ENCODE peak calls at places on chromosomes 7 and 10, in four cellular contexts. Y is K562, A is HepG2, S is GM12878. L is an unnamed sample.

GRCh38 chr10:125982256-125982948 is 86.0 kb downstream of the FANK1 start:
- DNase-seq in Y (peak), A (peak), S (peak), L (peak)

GRCh38 chr10:7405637-7406036 is 5.2 kb downstream of the SFMBT2 start:
- DNase-seq in Y (peak), A (no peak), S (no peak), L (no peak)

GRCh38 chr7:155985518-155986427 is 173.5 kb upstream of the SHH start:
- DNase-seq in Y (no peak), A (no peak), S (no peak), L (no peak)

GRCh38 chr10:72062341-72062740 is 26.0 kb downstream of the SPOCK2 start:
- DNase-seq in Y (no peak), A (no peak), S (no peak), L (no peak)

GRCh38 chr7:139086454-139086853 is 23.1 kb downstream of the ZC3HAV1 start:
- DNase-seq in Y (no peak), A (no peak), S (no peak), L (no peak)

GRCh38 chr7:149104214-149104613 is 13.7 kb upstream of the ZNF786 start:
- DNase-seq in Y (no peak), A (no peak), S (no peak), L (no peak)

GRCh38 chr7:36526720-36527548 is 137.3 kb downstream of the ANLN start:
- DNase-seq in Y (peak), A (no peak), S (peak), L (no peak)

GRCh38 chr7:106022193-106022821 is 59.2 kb downstream of the CDHR3 start:
- DNase-seq in Y (no peak), A (no peak), S (peak), L (no peak)

GRCh38 chr7:128217972-128218652 is 23.0 kb upstream of the LEP start:
- DNase-seq in Y (peak), A (peak), S (no peak), L (no peak)

GRCh38 chr7:128217030-128217805 is 23.9 kb upstream of the LEP start:
- DNase-seq in Y (peak), A (no peak), S (no peak), L (no peak)

GRCh38 chr7:128214463-128214862 is 26.6 kb upstream of the LEP start:
- DNase-seq in Y (no peak), A (no peak), S (no peak), L (no peak)

GRCh38 chr7:128215739-128216138 is 25.3 kb upstream of the LEP start:
- DNase-seq in Y (no peak), A (no peak), S (no peak), L (no peak)

DNA sequence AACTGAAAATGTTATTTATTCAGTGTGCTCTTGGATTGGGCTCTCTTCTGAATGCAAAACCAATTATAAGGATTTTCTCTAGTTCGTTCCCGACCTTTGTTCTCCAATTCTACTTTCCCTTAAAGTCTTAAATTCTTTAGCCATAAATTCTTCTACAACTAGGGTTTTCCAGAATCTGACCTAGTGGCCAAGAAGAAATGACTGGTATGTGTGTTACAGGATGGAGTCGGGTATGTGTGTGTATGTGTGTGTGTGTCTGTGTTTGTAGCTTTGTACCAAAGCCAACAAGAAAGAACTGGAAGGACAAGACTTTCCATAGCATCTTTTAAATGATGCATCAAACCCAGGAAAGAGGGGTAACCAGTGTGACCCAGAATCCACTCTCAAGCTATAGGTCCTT is 25.8 kb upstream of the LEP start:
- DNase-seq in Y (no peak), A (no peak), S (no peak), L (no peak)
- TF ChIP-seq CBX5 in Y (no peak), A (no peak), S (no peak), L (no peak)

DNA sequence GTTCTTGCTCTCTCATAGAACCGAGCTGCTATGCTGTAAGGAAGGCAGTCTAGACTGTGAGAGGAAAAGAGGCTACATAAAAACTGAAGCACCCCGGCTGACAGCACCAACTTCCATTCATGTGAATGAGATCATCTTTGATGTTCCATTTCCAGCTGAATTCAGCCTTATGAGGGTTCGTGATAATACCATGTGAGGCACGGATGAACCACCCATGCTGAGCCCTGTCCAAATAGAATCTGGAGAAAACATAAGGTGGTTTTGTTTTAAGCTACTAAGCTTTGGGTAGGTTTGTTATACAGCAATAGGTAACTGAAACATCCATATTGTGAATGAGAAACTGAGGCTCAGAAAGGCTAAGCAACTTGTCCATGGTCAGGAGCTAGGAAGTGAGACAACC is 6.9 kb upstream of the VAX1 start:
- DNase-seq in Y (no peak), A (no peak), S (no peak), L (no peak)
- TF ChIP-seq CREB1 in Y (no peak), A (no peak), S (no peak), L (no peak)

GRCh38 chr10:122548699-122549098 is 11.9 kb upstream of the DMBT1 start:
- DNase-seq in Y (no peak), A (no peak), S (no peak), L (no peak)

GRCh38 chr10:122541541-122542002 is 19.0 kb upstream of the DMBT1 start:
- DNase-seq in Y (no peak), A (peak), S (no peak), L (no peak)

GRCh38 chr10:122544493-122544892 is 16.1 kb upstream of the DMBT1 start:
- DNase-seq in Y (no peak), A (no peak), S (no peak), L (no peak)

GRCh38 chr10:122546242-122546641 is 14.3 kb upstream of the DMBT1 start:
- DNase-seq in Y (no peak), A (no peak), S (no peak), L (no peak)

DNA sequence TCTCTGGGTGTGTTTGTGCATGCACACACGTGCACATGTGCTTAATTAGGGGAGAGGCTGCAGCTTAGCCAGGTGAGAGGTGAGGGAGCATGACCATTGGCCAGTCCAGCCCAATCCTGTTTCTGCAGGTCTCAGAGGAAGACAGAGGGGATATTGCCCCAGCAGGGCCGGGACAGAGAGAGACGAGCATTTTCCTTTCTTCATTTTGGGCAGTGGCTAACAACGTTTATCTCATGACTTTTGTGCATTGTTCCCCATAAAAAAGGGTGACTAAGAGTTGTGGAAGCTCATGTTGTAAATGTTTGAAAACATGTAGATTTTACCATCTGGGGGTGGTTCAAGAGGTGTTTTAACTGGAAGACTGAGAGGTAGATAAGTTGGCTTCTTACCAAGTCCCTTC is 16.9 kb upstream of the DMBT1 start:
- DNase-seq in Y (no peak), A (no peak), S (no peak), L (no peak)
- TF ChIP-seq SIN3A in Y (no peak), A (no peak), S (no peak), L (no peak)

GRCh38 chr10:29658984-29659769 is 24.4 kb upstream of the SVIL start:
- DNase-seq in Y (peak), A (peak), S (peak), L (no peak)
- TF ChIP-seq CBX5 in Y (no peak), A (no peak), S (peak), L (no peak)

GRCh38 chr10:33174674-33175073 is 159.8 kb downstream of the NRP1 start:
- DNase-seq in Y (no peak), A (no peak), S (no peak), L (no peak)

GRCh38 chr10:33179056-33179455 is 155.4 kb downstream of the NRP1 start:
- DNase-seq in Y (no peak), A (no peak), S (no peak), L (no peak)

GRCh38 chr10:33178026-33178755 is 156.3 kb downstream of the NRP1 start:
- DNase-seq in Y (no peak), A (no peak), S (no peak), L (no peak)

GRCh38 chr10:33183658-33184057 is 150.8 kb downstream of the NRP1 start:
- DNase-seq in Y (no peak), A (no peak), S (no peak), L (no peak)

GRCh38 chr10:33180390-33180789 is 154.1 kb downstream of the NRP1 start:
- DNase-seq in Y (no peak), A (peak), S (no peak), L (no peak)
- TF ChIP-seq CREB1 in Y (no peak), A (no peak), S (no peak), L (no peak)

GRCh38 chr7:78039791-78040776 is 241.5 kb downstream of the PHTF2 start:
- DNase-seq in Y (peak), A (no peak), S (no peak), L (peak)
- TF ChIP-seq SIN3A in Y (no peak), A (no peak), S (no peak), L (no peak)

DNA sequence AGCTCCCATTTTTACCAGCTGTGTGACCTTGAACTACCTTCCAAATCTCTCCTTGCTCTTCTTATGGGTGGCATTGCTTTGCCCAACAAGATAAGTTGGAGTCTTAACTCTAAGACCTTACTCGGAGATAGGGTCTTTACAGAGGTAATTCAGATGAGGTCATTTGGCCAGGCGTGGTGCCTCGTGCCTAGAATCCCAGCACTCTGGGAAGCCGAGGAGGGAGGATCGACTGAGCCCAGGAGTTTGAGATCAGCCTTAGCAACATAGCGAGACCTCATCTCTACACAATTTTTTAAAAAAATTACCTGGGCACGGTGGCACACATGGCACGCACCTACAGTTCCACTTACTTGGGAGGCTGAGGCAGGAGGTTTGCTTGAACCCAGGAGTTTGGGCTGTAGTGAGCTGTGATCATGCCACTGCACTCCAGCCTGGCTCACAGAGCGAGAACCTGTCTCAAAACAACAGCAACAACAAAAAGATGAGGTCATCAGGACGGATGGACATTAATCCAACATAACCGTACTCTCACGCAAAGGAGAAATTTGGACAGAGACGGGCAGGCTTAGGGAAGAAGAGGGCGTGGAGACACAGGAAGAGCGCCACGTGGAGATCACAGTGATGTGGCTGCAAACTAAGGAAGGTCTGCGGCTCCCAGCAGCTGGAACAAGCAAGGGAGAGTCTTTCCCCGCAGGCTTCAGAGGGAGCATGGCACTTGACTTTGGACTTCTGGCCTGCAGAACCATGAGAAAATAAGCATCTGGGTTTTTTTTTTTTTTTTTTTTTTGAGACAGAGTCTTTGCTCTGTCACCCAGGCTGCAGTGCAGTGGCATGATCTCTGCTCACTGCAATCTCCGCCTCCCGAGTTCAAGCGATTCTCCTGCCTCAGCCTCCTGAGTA is 122.3 kb upstream of the CARD11 start:
- DNase-seq in Y (no peak), A (peak), S (no peak), L (no peak)
- TF ChIP-seq CBX5 in Y (no peak), A (no peak), S (no peak), L (no peak)